ENCODE peak calls at places on chromosomes 1 and 21, in seven cellular contexts. Y, F, X, O, B, Q and I are unnamed samples.

GRCh38 chr1:154497026-154497806 is 4.8 kb upstream of the TDRD10 start:
- DNase-seq in Y (no peak), F (no peak), X (no peak), O (no peak), B (no peak), Q (no peak), I (no peak)

GRCh38 chr1:236507022-236507700 is 16.6 kb upstream of the LGALS8 start:
- DNase-seq in Y (peak; percentile 26), F (no peak), X (no peak), O (peak; percentile 28), B (no peak), Q (no peak), I (peak; percentile 30)

GRCh38 chr1:42165511-42166210 is 1.1 kb upstream of the GUCA2A start:
- DNase-seq in Y (peak; percentile 19), F (peak; percentile 91), X (no peak), O (peak; percentile 57), B (no peak), Q (no peak), I (no peak)

GRCh38 chr1:201269900-201270410 is 13.4 kb upstream of the PKP1 start:
- DNase-seq in Y (no peak), F (no peak), X (no peak), O (no peak), B (no peak), Q (no peak), I (no peak)

GRCh38 chr1:30911061-30911954 is 2.8 kb upstream of the SDC3 start:
- DNase-seq in Y (peak; percentile 80), F (peak; percentile 86), X (peak; percentile 25), O (peak; percentile 84), B (peak; percentile 60), Q (peak; percentile 28), I (peak; percentile 91)

GRCh38 chr1:171188388-171189266 is 3.5 kb downstream of the FMO2 start:
- DNase-seq in Y (peak; percentile 37), F (peak; percentile 27), X (no peak), O (peak; percentile 90), B (peak; percentile 61), Q (peak; percentile 5), I (peak; percentile 78)

GRCh38 chr1:150322310-150322709 is 977 bp downstream of the PRPF3 start:
- DNase-seq in Y (no peak), F (peak; percentile 20), X (no peak), O (peak; percentile 48), B (peak; percentile 21), Q (no peak), I (no peak)

GRCh38 chr1:94050263-94050662 is 70.7 kb downstream of the ABCA4 start:
- DNase-seq in Y (no peak), F (no peak), X (no peak), O (peak; percentile 86), B (no peak), Q (no peak), I (peak; percentile 49)

GRCh38 chr1:70486676-70487470 is 75.8 kb downstream of the CTH start:
- DNase-seq in Y (no peak), F (peak; percentile 34), X (no peak), O (peak; percentile 83), B (no peak), Q (no peak), I (peak; percentile 89)

GRCh38 chr1:208225954-208226937 is 17.9 kb downstream of the PLXNA2 start:
- DNase-seq in Y (no peak), F (no peak), X (no peak), O (no peak), B (no peak), Q (no peak), I (no peak)

GRCh38 chr1:13663969-13664368 is 36.0 kb upstream of the PRDM2 start:
- DNase-seq in Y (no peak), F (no peak), X (no peak), O (no peak), B (no peak), Q (no peak), I (no peak)

GRCh38 chr1:207793327-207793726 is 41.5 kb downstream of the CD46 start:
- DNase-seq in Y (no peak), F (no peak), X (no peak), O (no peak), B (no peak), Q (no peak), I (no peak)

GRCh38 chr1:246160905-246161304 is 346.2 kb downstream of the SMYD3 start:
- DNase-seq in Y (no peak), F (no peak), X (no peak), O (no peak), B (no peak), Q (no peak), I (no peak)

GRCh38 chr1:199122532-199123311 is 483.9 kb downstream of the PTPRC start:
- DNase-seq in Y (no peak), F (no peak), X (no peak), O (peak; percentile 78), B (no peak), Q (no peak), I (no peak)

GRCh38 chr1:29332204-29332603 is 95.9 kb downstream of the PTPRU start:
- DNase-seq in Y (no peak), F (no peak), X (no peak), O (peak; percentile 36), B (peak; percentile 33), Q (no peak), I (no peak)

GRCh38 chr21:15051652-15052554 is 12.9 kb downstream of the NRIP1 start:
- DNase-seq in Y (no peak), F (peak; percentile 10), X (no peak), O (peak; percentile 50), B (peak; percentile 61), Q (no peak), I (no peak)

GRCh38 chr1:186531561-186532165 is 70.7 kb upstream of the PDC start:
- DNase-seq in Y (no peak), F (no peak), X (no peak), O (peak; percentile 71), B (no peak), Q (no peak), I (peak; percentile 39)

GRCh38 chr1:1019122-1019999 is 559 bp upstream of the AGRN start:
- DNase-seq in Y (peak; percentile 69), F (peak; percentile 90), X (no peak), O (peak; percentile 80), B (peak; percentile 78), Q (peak; percentile 86), I (peak; percentile 100)

GRCh38 chr1:21302747-21303715 is 12.8 kb upstream of the ECE1 start:
- DNase-seq in Y (no peak), F (peak; percentile 73), X (no peak), O (peak; percentile 92), B (no peak), Q (no peak), I (peak; percentile 89)

GRCh38 chr1:48776400-48777218 is at the start of gene BEND5:
- DNase-seq in Y (no peak), F (no peak), X (no peak), O (no peak), B (peak; percentile 66), Q (peak; percentile 67), I (peak; percentile 18)

GRCh38 chr1:173195596-173196088 is 11.5 kb downstream of the TNFSF4 start:
- DNase-seq in Y (no peak), F (no peak), X (no peak), O (no peak), B (peak; percentile 37), Q (no peak), I (no peak)

GRCh38 chr1:235721982-235722381 is 72.4 kb upstream of the GNG4 start:
- DNase-seq in Y (no peak), F (no peak), X (no peak), O (no peak), B (no peak), Q (no peak), I (no peak)

GRCh38 chr1:233224291-233224690 is 71.2 kb downstream of the PCNX2 start:
- DNase-seq in Y (no peak), F (no peak), X (no peak), O (peak; percentile 34), B (no peak), Q (no peak), I (no peak)

GRCh38 chr1:150009604-150010387 is 730 bp downstream of the OTUD7B start:
- DNase-seq in Y (peak; percentile 85), F (peak; percentile 68), X (no peak), O (peak; percentile 83), B (peak; percentile 54), Q (peak; percentile 28), I (peak; percentile 54)

GRCh38 chr1:218323568-218324225 is 21.4 kb upstream of the TGFB2 start:
- DNase-seq in Y (no peak), F (no peak), X (no peak), O (no peak), B (no peak), Q (no peak), I (no peak)

GRCh38 chr1:163202833-163203451 is at the start of gene RGS5:
- DNase-seq in Y (no peak), F (no peak), X (no peak), O (peak; percentile 25), B (no peak), Q (no peak), I (peak; percentile 39)

GRCh38 chr1:202085682-202086373 is 36.9 kb upstream of the GPR37L1 start:
- DNase-seq in Y (no peak), F (no peak), X (no peak), O (peak; percentile 18), B (no peak), Q (no peak), I (no peak)

GRCh38 chr1:242824435-242824834 is 299.9 kb upstream of the PLD5 start:
- DNase-seq in Y (no peak), F (peak; percentile 50), X (no peak), O (peak; percentile 9), B (no peak), Q (no peak), I (peak; percentile 16)

GRCh38 chr1:17908945-17909344 is 153.8 kb downstream of the ACTL8 start:
- DNase-seq in Y (no peak), F (no peak), X (no peak), O (no peak), B (no peak), Q (no peak), I (no peak)

GRCh38 chr1:94025383-94026340 is 95.3 kb downstream of the ABCA4 start:
- DNase-seq in Y (peak; percentile 74), F (peak; percentile 75), X (no peak), O (peak; percentile 91), B (peak; percentile 23), Q (no peak), I (peak; percentile 77)